ENCODE peak calls at places on chromosomes 16 and 17, in ten cellular contexts. One of them, this sample, is unnamed.

GRCh38 chr16:11575223-11575589 is 11.5 kb downstream of the LITAF start:
- ATAC-seq in HepG2: peak
- ATAC-seq in GM12878: peak
- ATAC-seq in heart left ventricle: no peak
- ATAC-seq in right lobe of liver: peak
- ATAC-seq in upper lobe of left lung: no peak
- ATAC-seq in A549: no peak
- ATAC-seq in HCT116: no peak
- ATAC-seq in body of pancreas: no peak
- ATAC-seq in K562: no peak
- ATAC-seq in this sample: no peak

GRCh38 chr17:32992360-32993033 is 850 bp downstream of the SPACA3 start:
- ATAC-seq in right lobe of liver: no peak
- ATAC-seq in HCT116: no peak
- ATAC-seq in K562: peak
- ATAC-seq in upper lobe of left lung: no peak
- ATAC-seq in heart left ventricle: no peak
- ATAC-seq in GM12878: peak
- ATAC-seq in HepG2: no peak
- ATAC-seq in A549: no peak
- ATAC-seq in body of pancreas: peak
- ATAC-seq in this sample: no peak

GRCh38 chr17:47872019-47872650 is 21.2 kb upstream of the SP6 start:
- ATAC-seq in GM12878: peak
- ATAC-seq in HCT116: no peak
- ATAC-seq in K562: no peak
- ATAC-seq in body of pancreas: no peak
- ATAC-seq in heart left ventricle: no peak
- ATAC-seq in A549: no peak
- ATAC-seq in upper lobe of left lung: peak
- ATAC-seq in right lobe of liver: no peak
- ATAC-seq in HepG2: no peak
- ATAC-seq in this sample: no peak

GRCh38 chr17:3860939-3861338 is 14.9 kb upstream of the NCBP3 start:
- ATAC-seq in HepG2: no peak
- ATAC-seq in heart left ventricle: no peak
- ATAC-seq in right lobe of liver: no peak
- ATAC-seq in GM12878: no peak
- ATAC-seq in upper lobe of left lung: no peak
- ATAC-seq in A549: no peak
- ATAC-seq in body of pancreas: no peak
- ATAC-seq in K562: no peak
- ATAC-seq in HCT116: no peak
- ATAC-seq in this sample: no peak

GRCh38 chr16:30656974-30657865 is 1.0 kb upstream of the FBRS start:
- ATAC-seq in HCT116: peak
- ATAC-seq in body of pancreas: no peak
- ATAC-seq in right lobe of liver: no peak
- ATAC-seq in K562: no peak
- ATAC-seq in heart left ventricle: no peak
- ATAC-seq in A549: peak
- ATAC-seq in HepG2: peak
- ATAC-seq in upper lobe of left lung: peak
- ATAC-seq in GM12878: no peak
- ATAC-seq in this sample: no peak

GRCh38 chr17:68697850-68698313 is 96.7 kb upstream of the FAM20A start:
- ATAC-seq in upper lobe of left lung: peak
- ATAC-seq in right lobe of liver: no peak
- ATAC-seq in heart left ventricle: peak
- ATAC-seq in GM12878: no peak
- ATAC-seq in A549: no peak
- ATAC-seq in body of pancreas: no peak
- ATAC-seq in HepG2: no peak
- ATAC-seq in HCT116: no peak
- ATAC-seq in K562: no peak
- ATAC-seq in this sample: peak

GRCh38 chr16:88905563-88905962 is 39.1 kb upstream of the PABPN1L start:
- ATAC-seq in upper lobe of left lung: no peak
- ATAC-seq in GM12878: peak
- ATAC-seq in A549: peak
- ATAC-seq in K562: peak
- ATAC-seq in body of pancreas: no peak
- ATAC-seq in heart left ventricle: no peak
- ATAC-seq in HepG2: no peak
- ATAC-seq in right lobe of liver: no peak
- ATAC-seq in HCT116: peak
- ATAC-seq in this sample: no peak

GRCh38 chr17:37768438-37768837 is 23.6 kb upstream of the HNF1B start:
- ATAC-seq in upper lobe of left lung: no peak
- ATAC-seq in A549: no peak
- ATAC-seq in GM12878: peak
- ATAC-seq in HepG2: no peak
- ATAC-seq in right lobe of liver: no peak
- ATAC-seq in HCT116: no peak
- ATAC-seq in K562: no peak
- ATAC-seq in heart left ventricle: no peak
- ATAC-seq in body of pancreas: no peak
- ATAC-seq in this sample: no peak

GRCh38 chr17:3976675-3977171 is 12.5 kb upstream of the ATP2A3 start:
- ATAC-seq in heart left ventricle: peak
- ATAC-seq in HepG2: no peak
- ATAC-seq in HCT116: no peak
- ATAC-seq in A549: no peak
- ATAC-seq in body of pancreas: peak
- ATAC-seq in right lobe of liver: peak
- ATAC-seq in K562: no peak
- ATAC-seq in upper lobe of left lung: peak
- ATAC-seq in GM12878: no peak
- ATAC-seq in this sample: peak

GRCh38 chr17:170130-170654 is 11.3 kb downstream of the DOC2B start:
- ATAC-seq in A549: peak
- ATAC-seq in right lobe of liver: peak
- ATAC-seq in HCT116: no peak
- ATAC-seq in heart left ventricle: no peak
- ATAC-seq in K562: no peak
- ATAC-seq in body of pancreas: no peak
- ATAC-seq in HepG2: peak
- ATAC-seq in upper lobe of left lung: no peak
- ATAC-seq in GM12878: no peak
- ATAC-seq in this sample: no peak

GRCh38 chr17:31646642-31647041 is 212.4 kb downstream of the COPRS start:
- ATAC-seq in A549: no peak
- ATAC-seq in HepG2: no peak
- ATAC-seq in K562: no peak
- ATAC-seq in HCT116: no peak
- ATAC-seq in heart left ventricle: no peak
- ATAC-seq in upper lobe of left lung: no peak
- ATAC-seq in right lobe of liver: no peak
- ATAC-seq in GM12878: no peak
- ATAC-seq in body of pancreas: no peak
- ATAC-seq in this sample: no peak

GRCh38 chr17:19242926-19243325 is 5.8 kb downstream of the EPN2 start:
- ATAC-seq in GM12878: no peak
- ATAC-seq in A549: no peak
- ATAC-seq in HCT116: no peak
- ATAC-seq in right lobe of liver: no peak
- ATAC-seq in upper lobe of left lung: no peak
- ATAC-seq in body of pancreas: no peak
- ATAC-seq in heart left ventricle: no peak
- ATAC-seq in HepG2: no peak
- ATAC-seq in K562: no peak
- ATAC-seq in this sample: no peak

GRCh38 chr17:19238167-19238505 is 970 bp downstream of the EPN2 start:
- ATAC-seq in HCT116: no peak
- ATAC-seq in body of pancreas: peak
- ATAC-seq in K562: peak
- ATAC-seq in A549: peak
- ATAC-seq in heart left ventricle: peak
- ATAC-seq in HepG2: peak
- ATAC-seq in right lobe of liver: peak
- ATAC-seq in GM12878: no peak
- ATAC-seq in upper lobe of left lung: peak
- ATAC-seq in this sample: no peak

GRCh38 chr17:19239544-19239943 is 2.4 kb downstream of the EPN2 start:
- ATAC-seq in right lobe of liver: no peak
- ATAC-seq in K562: no peak
- ATAC-seq in GM12878: no peak
- ATAC-seq in body of pancreas: no peak
- ATAC-seq in heart left ventricle: no peak
- ATAC-seq in HCT116: no peak
- ATAC-seq in HepG2: no peak
- ATAC-seq in A549: no peak
- ATAC-seq in upper lobe of left lung: no peak
- ATAC-seq in this sample: no peak

GRCh38 chr17:19242323-19242722 is 5.2 kb downstream of the EPN2 start:
- ATAC-seq in K562: no peak
- ATAC-seq in heart left ventricle: no peak
- ATAC-seq in HCT116: peak
- ATAC-seq in A549: no peak
- ATAC-seq in GM12878: no peak
- ATAC-seq in HepG2: no peak
- ATAC-seq in body of pancreas: peak
- ATAC-seq in upper lobe of left lung: no peak
- ATAC-seq in right lobe of liver: no peak
- ATAC-seq in this sample: no peak

GRCh38 chr17:19237389-19238166 is 412 bp downstream of the EPN2 start:
- ATAC-seq in HCT116: peak
- ATAC-seq in heart left ventricle: peak
- ATAC-seq in right lobe of liver: peak
- ATAC-seq in A549: peak
- ATAC-seq in GM12878: peak
- ATAC-seq in body of pancreas: peak
- ATAC-seq in upper lobe of left lung: peak
- ATAC-seq in HepG2: peak
- ATAC-seq in K562: peak
- ATAC-seq in this sample: peak
- TF ChIP-seq POLR2A in HCT116: no peak
- TF ChIP-seq POLR2A in heart left ventricle: peak
- TF ChIP-seq POLR2A in right lobe of liver: peak
- TF ChIP-seq POLR2A in A549: peak
- TF ChIP-seq POLR2A in GM12878: peak
- TF ChIP-seq POLR2A in body of pancreas: peak
- TF ChIP-seq POLR2A in upper lobe of left lung: peak
- TF ChIP-seq POLR2A in HepG2: peak
- TF ChIP-seq POLR2A in K562: peak
- TF ChIP-seq POLR2A in this sample: peak

DNA sequence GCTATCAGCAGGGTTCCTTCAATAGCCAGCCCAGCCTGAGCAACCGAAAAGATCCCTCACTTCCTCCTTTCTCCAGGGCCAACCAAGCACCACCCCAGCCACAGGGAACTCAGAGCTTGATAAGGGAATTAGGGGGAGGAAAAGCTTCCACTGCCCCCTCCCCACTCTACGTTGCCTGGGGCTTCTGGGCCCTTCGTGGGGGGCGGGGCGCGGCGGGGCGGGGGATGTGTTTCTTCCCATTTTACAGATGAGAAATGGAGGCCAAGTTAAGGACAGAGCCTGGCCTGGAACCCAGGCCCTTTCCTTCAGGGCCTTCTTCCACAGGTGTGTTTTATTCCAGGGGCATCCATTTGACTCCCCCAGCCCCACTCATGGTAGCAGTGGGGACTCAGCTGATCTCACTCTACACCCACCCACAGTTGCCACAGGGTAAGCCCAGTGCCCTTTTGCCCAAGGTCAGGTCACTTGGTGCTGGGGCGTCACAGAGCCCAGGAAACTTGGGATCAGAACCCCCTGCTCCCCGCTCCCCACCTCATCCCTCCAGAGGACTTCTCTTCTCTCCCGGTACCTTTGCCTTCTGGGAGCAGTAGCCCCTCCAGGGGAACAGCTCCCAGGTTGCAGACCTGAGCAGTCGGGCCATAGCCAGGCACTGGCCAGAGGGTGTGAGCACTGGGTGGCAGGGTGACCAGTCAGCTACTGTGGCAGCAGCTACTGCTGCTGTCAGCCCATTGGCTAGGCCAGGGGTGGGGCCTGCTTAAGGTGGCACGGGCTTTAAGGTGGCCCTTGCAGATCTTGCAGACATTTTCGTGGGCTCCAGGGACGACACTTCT is at the start of gene LDHD:
- ATAC-seq in GM12878: peak
- ATAC-seq in K562: peak
- ATAC-seq in right lobe of liver: peak
- ATAC-seq in upper lobe of left lung: peak
- ATAC-seq in HepG2: peak
- ATAC-seq in heart left ventricle: peak
- ATAC-seq in HCT116: peak
- ATAC-seq in body of pancreas: peak
- ATAC-seq in A549: peak
- ATAC-seq in this sample: peak
- TF ChIP-seq POLR2A in GM12878: no peak
- TF ChIP-seq POLR2A in K562: no peak
- TF ChIP-seq POLR2A in right lobe of liver: peak
- TF ChIP-seq POLR2A in upper lobe of left lung: peak
- TF ChIP-seq POLR2A in HepG2: peak
- TF ChIP-seq POLR2A in heart left ventricle: peak
- TF ChIP-seq POLR2A in HCT116: peak
- TF ChIP-seq POLR2A in body of pancreas: peak
- TF ChIP-seq POLR2A in A549: no peak
- TF ChIP-seq POLR2A in this sample: peak

DNA sequence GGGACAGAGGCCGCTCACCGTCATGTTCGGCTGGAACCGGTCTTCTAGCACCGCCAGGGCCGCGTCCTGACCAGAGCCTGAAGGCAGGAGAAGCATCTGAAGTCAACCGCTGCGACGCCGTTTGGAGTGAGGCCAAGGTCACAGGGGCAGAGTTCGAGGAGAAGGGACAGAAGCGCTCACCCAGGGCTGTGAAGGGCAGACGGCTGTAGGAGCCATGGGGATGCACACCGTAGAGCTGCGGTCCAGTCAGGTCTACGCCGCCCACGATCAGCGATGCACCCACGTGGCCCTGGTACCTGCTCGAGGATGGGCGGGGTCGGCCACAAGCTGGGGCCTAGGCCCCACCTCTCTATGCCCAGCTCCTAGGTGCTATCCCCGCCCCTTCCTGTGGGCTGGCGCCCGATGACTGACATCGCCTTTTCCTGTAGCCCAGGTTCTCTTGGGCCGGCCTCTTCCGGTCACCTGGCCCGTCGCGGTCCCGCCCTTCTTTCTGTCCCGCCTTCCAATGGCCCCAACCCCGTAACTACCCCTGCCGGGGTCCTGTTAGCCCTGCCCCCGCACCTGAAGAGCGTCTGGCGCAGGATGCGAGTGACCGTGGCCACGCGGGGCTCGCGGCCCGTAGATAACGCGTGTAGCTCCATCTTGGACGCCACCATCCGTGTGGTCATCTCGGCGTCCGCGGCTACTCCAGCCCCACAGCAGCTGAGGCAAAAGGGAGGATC is 1.1 kb downstream of the PSMB10 start:
- ATAC-seq in body of pancreas: peak
- ATAC-seq in HCT116: peak
- ATAC-seq in right lobe of liver: peak
- ATAC-seq in A549: peak
- ATAC-seq in HepG2: peak
- ATAC-seq in GM12878: peak
- ATAC-seq in upper lobe of left lung: peak
- ATAC-seq in K562: peak
- ATAC-seq in heart left ventricle: peak
- ATAC-seq in this sample: peak
- TF ChIP-seq POLR2A in body of pancreas: peak
- TF ChIP-seq POLR2A in HCT116: peak
- TF ChIP-seq POLR2A in right lobe of liver: peak
- TF ChIP-seq POLR2A in A549: peak
- TF ChIP-seq POLR2A in HepG2: no peak
- TF ChIP-seq POLR2A in GM12878: peak
- TF ChIP-seq POLR2A in upper lobe of left lung: peak
- TF ChIP-seq POLR2A in K562: peak
- TF ChIP-seq POLR2A in heart left ventricle: peak
- TF ChIP-seq POLR2A in this sample: peak

GRCh38 chr16:71722801-71723536 is 1.5 kb downstream of the PHLPP2 start:
- ATAC-seq in body of pancreas: peak
- ATAC-seq in A549: peak
- ATAC-seq in HepG2: peak
- ATAC-seq in upper lobe of left lung: peak
- ATAC-seq in heart left ventricle: peak
- ATAC-seq in K562: peak
- ATAC-seq in HCT116: peak
- ATAC-seq in right lobe of liver: peak
- ATAC-seq in GM12878: peak
- ATAC-seq in this sample: peak
- TF ChIP-seq POLR2A in body of pancreas: no peak
- TF ChIP-seq POLR2A in A549: peak
- TF ChIP-seq POLR2A in HepG2: peak
- TF ChIP-seq POLR2A in upper lobe of left lung: no peak
- TF ChIP-seq POLR2A in heart left ventricle: no peak
- TF ChIP-seq POLR2A in K562: no peak
- TF ChIP-seq POLR2A in HCT116: no peak
- TF ChIP-seq POLR2A in right lobe of liver: no peak
- TF ChIP-seq POLR2A in GM12878: no peak
- TF ChIP-seq POLR2A in this sample: peak